ENCODE peak calls at places on chromosomes 7 and 10, in five cellular contexts. V, K, N, A and F are unnamed samples.

GRCh38 chr7:51539840-51540239 is 223.2 kb upstream of the COBL start:
- DNase-seq in V (no peak), K (no peak), N (no peak), A (no peak), F (no peak)

GRCh38 chr10:74177140-74177677 is 26.2 kb downstream of the ADK start:
- DNase-seq in V (peak; percentile 48), K (no peak), N (peak; percentile 43), A (no peak), F (no peak)

GRCh38 chr7:17434191-17434590 is 135.7 kb downstream of the AHR start:
- DNase-seq in V (no peak), K (no peak), N (peak; percentile 7), A (no peak), F (no peak)

GRCh38 chr7:130942211-130942964 is 208.4 kb upstream of the KLF14 start:
- DNase-seq in V (no peak), K (peak; percentile 81), N (no peak), A (peak; percentile 76), F (no peak)

GRCh38 chr7:115689941-115690340 is 340.6 kb downstream of the TFEC start:
- DNase-seq in V (no peak), K (no peak), N (no peak), A (no peak), F (no peak)

GRCh38 chr7:55086413-55087201 is 67.8 kb downstream of the EGFR start:
- DNase-seq in V (peak; percentile 61), K (peak; percentile 86), N (no peak), A (peak; percentile 50), F (no peak)

GRCh38 chr7:2109251-2109935 is 123.4 kb downstream of the MAD1L1 start:
- DNase-seq in V (no peak), K (no peak), N (no peak), A (no peak), F (no peak)

GRCh38 chr10:133165556-133166503 is 5.8 kb downstream of the KNDC1 start:
- DNase-seq in V (no peak), K (no peak), N (no peak), A (no peak), F (no peak)

GRCh38 chr10:25261571-25261970 is 86.8 kb downstream of the GPR158 start:
- DNase-seq in V (no peak), K (no peak), N (no peak), A (no peak), F (no peak)

GRCh38 chr10:102230861-102231356 is 4.8 kb downstream of the ELOVL3 start:
- DNase-seq in V (peak; percentile 77), K (no peak), N (no peak), A (no peak), F (peak; percentile 61)

GRCh38 chr7:42720871-42721835 is 190.7 kb downstream of the C7orf25 start:
- DNase-seq in V (no peak), K (no peak), N (no peak), A (no peak), F (no peak)

GRCh38 chr7:815284-816216 is 16.7 kb upstream of the SUN1 start:
- DNase-seq in V (peak; percentile 49), K (no peak), N (no peak), A (no peak), F (no peak)

GRCh38 chr7:106111671-106112117 is 418 bp downstream of the SYPL1 start:
- DNase-seq in V (peak; percentile 63), K (peak; percentile 54), N (no peak), A (peak; percentile 31), F (peak; percentile 23)

GRCh38 chr10:33010132-33011037 is 52.4 kb upstream of the ITGB1 start:
- DNase-seq in V (no peak), K (peak; percentile 52), N (no peak), A (no peak), F (no peak)

GRCh38 chr10:62084434-62084833 is 182.9 kb downstream of the ARID5B start:
- DNase-seq in V (no peak), K (no peak), N (no peak), A (no peak), F (no peak)

GRCh38 chr10:120423350-120424197 is 33.5 kb upstream of the PLPP4 start:
- DNase-seq in V (peak; percentile 61), K (peak; percentile 54), N (peak; percentile 25), A (peak; percentile 1), F (peak; percentile 19)

GRCh38 chr10:18066947-18067346 is 73.3 kb upstream of the CACNB2 start:
- DNase-seq in V (no peak), K (no peak), N (no peak), A (no peak), F (no peak)

GRCh38 chr7:105496501-105496900 is 25.6 kb downstream of the PUS7 start:
- DNase-seq in V (no peak), K (no peak), N (no peak), A (no peak), F (no peak)

GRCh38 chr7:50303082-50303893 is 1.2 kb upstream of the IKZF1 start:
- DNase-seq in V (no peak), K (no peak), N (no peak), A (no peak), F (no peak)

GRCh38 chr10:119539359-119539651 is 3.2 kb downstream of the RGS10 start:
- DNase-seq in V (no peak), K (no peak), N (no peak), A (no peak), F (no peak)

GRCh38 chr7:122413339-122413738 is 108.8 kb upstream of the FEZF1 start:
- DNase-seq in V (no peak), K (no peak), N (no peak), A (no peak), F (no peak)

GRCh38 chr7:787332-788240 is 44.7 kb upstream of the SUN1 start:
- DNase-seq in V (peak; percentile 38), K (no peak), N (no peak), A (no peak), F (no peak)

GRCh38 chr7:38506756-38507155 is 124.4 kb downstream of the AMPH start:
- DNase-seq in V (no peak), K (no peak), N (no peak), A (no peak), F (no peak)

GRCh38 chr10:28947209-28947608 is 269.9 kb downstream of the BAMBI start:
- DNase-seq in V (no peak), K (peak; percentile 64), N (no peak), A (no peak), F (no peak)

GRCh38 chr10:19499291-19499765 is 316.9 kb upstream of the PLXDC2 start:
- DNase-seq in V (no peak), K (no peak), N (no peak), A (no peak), F (no peak)

GRCh38 chr7:36272567-36273269 is 116.9 kb upstream of the ANLN start:
- DNase-seq in V (no peak), K (no peak), N (no peak), A (no peak), F (no peak)

GRCh38 chr7:37385787-37386186 is 62.9 kb downstream of the ELMO1 start:
- DNase-seq in V (no peak), K (no peak), N (no peak), A (no peak), F (no peak)